ENCODE peak calls at places on chromosomes 2 and 18, in four cellular contexts. T, E, Z and J are unnamed samples.
A peak's percentile ranks its signal among the peaks of the same experiment; 100 is the strongest.

GRCh38 chr2:233100192-233100998 is 40.3 kb downstream of the INPP5D start:
- DNase-seq in E (no peak), Z (no peak), T (no peak), J (no peak)

GRCh38 chr2:167966937-167967913 is 280.2 kb downstream of the STK39 start:
- DNase-seq in E (no peak), T (no peak), Z (no peak), J (no peak)

GRCh38 chr2:61727746-61728145 is 126.1 kb downstream of the FAM161A start:
- DNase-seq in E (no peak), T (no peak), Z (no peak), J (no peak)

GRCh38 chr2:104769096-104769495 is 84.8 kb upstream of the POU3F3 start:
- DNase-seq in Z (no peak), E (no peak), T (no peak), J (no peak)

GRCh38 chr2:120819720-120820210 is 84.1 kb downstream of the GLI2 start:
- DNase-seq in E (no peak), Z (no peak), T (no peak), J (no peak)

GRCh38 chr18:41371718-41372117 is 583.3 kb upstream of the PIK3C3 start:
- DNase-seq in T (no peak), Z (no peak), E (no peak), J (peak; percentile 59)

GRCh38 chr18:49055787-49056186 is 105.0 kb upstream of the SMAD7 start:
- DNase-seq in E (peak; percentile 93), Z (peak; percentile 47), T (no peak), J (no peak)

GRCh38 chr2:237714690-237715458 is 83.7 kb upstream of the RBM44 start:
- DNase-seq in Z (no peak), E (peak; percentile 89), T (peak; percentile 11), J (no peak)

GRCh38 chr2:143209570-143210445 is 80.6 kb downstream of the ARHGAP15 start:
- DNase-seq in Z (no peak), T (no peak), E (no peak), J (no peak)

GRCh38 chr2:21372654-21373053 is 248.9 kb downstream of the TDRD15 start:
- DNase-seq in Z (no peak), T (no peak), E (no peak), J (peak; percentile 56)

GRCh38 chr2:232008907-232009638 is 47.6 kb downstream of the DIS3L2 start:
- DNase-seq in T (no peak), E (no peak), Z (no peak), J (no peak)

GRCh38 chr2:241064008-241064801 is 37.9 kb downstream of the MTERF4 start:
- DNase-seq in T (peak; percentile 47), Z (peak; percentile 68), E (peak; percentile 51), J (peak; percentile 31)

GRCh38 chr2:200380139-200380561 is 73.7 kb downstream of the SPATS2L start:
- DNase-seq in E (no peak), Z (no peak), T (no peak), J (peak; percentile 55)

GRCh38 chr2:190216829-190217228 is 102.8 kb downstream of the HIBCH start:
- DNase-seq in Z (peak; percentile 40), T (no peak), E (no peak), J (peak; percentile 7)

GRCh38 chr18:35344736-35345459 is 678 bp upstream of the ZNF24 start:
- DNase-seq in Z (no peak), T (no peak), E (no peak), J (peak; percentile 17)

GRCh38 chr18:68461635-68462034 is 253.3 kb downstream of the TMX3 start:
- DNase-seq in Z (no peak), E (no peak), T (no peak), J (no peak)

GRCh38 chr2:195898505-195898904 is 170.1 kb downstream of the DNAH7 start:
- DNase-seq in E (peak; percentile 84), T (peak; percentile 77), Z (peak; percentile 33), J (peak; percentile 69)

GRCh38 chr2:46780801-46781445 is 134.7 kb downstream of the MCFD2 start:
- DNase-seq in Z (no peak), E (peak; percentile 91), T (no peak), J (no peak)

DNA sequence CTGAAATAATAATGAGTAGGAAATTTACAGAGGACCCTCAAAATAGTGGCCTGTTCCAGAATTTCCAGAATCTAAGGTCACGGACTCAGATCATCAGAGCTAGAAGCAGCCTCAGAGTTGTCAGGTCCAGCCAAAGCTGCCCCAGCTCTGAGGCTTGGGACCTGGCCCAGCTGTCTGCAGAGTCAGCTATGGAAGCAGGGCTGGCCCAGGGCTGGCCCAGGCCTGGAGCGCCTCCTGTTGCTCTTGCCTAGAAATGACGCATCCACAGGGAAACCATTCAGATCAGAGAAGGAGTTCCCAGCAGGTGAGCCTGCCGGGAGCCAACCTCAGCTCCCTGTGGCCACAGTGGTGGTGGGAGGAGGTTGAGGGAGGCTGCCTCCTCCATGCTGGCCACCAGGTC is 106.7 kb upstream of the ARL4C start:
- DNase-seq in E (no peak), Z (no peak), T (no peak), J (no peak)
- TF ChIP-seq CTCF in E (no peak), Z (no peak), T (no peak), J (no peak)

DNA sequence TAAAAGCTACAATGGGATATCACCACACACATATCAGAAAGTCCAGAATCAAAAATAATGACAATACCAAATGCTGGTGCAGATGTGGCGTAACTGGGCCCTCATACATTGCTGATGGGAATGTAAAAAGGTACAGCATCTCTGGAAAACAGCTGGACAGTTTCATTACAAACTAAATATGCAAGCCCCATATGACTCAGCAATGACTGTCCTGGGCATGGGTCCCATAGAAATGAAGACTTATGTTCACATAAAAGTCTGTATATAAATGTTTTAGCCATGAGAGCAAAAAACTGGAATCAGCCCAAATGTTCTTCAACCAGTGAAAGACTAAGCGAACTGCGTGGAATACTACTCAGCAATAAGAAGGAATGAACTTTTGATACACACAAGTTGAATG is 56.7 kb downstream of the ALPK2 start:
- DNase-seq in T (no peak), E (peak; percentile 85), Z (no peak), J (no peak)
- H3K27ac ChIP-seq in T (no peak overlapping the region), E (peak overlapping the region; percentile 74), Z (no peak overlapping the region), J (no peak overlapping the region)

GRCh38 chr2:170968205-170969003 is 39.4 kb downstream of the GORASP2 start:
- DNase-seq in E (no peak), Z (no peak), T (no peak), J (no peak)

GRCh38 chr2:170969030-170969429 is 40.0 kb downstream of the GORASP2 start:
- DNase-seq in E (no peak), T (no peak), Z (no peak), J (no peak)

GRCh38 chr2:170967553-170967952 is 38.5 kb downstream of the GORASP2 start:
- DNase-seq in T (no peak), Z (no peak), E (no peak), J (no peak)

GRCh38 chr2:170965446-170966225 is 36.6 kb downstream of the GORASP2 start:
- DNase-seq in T (no peak), Z (no peak), E (no peak), J (no peak)

DNA sequence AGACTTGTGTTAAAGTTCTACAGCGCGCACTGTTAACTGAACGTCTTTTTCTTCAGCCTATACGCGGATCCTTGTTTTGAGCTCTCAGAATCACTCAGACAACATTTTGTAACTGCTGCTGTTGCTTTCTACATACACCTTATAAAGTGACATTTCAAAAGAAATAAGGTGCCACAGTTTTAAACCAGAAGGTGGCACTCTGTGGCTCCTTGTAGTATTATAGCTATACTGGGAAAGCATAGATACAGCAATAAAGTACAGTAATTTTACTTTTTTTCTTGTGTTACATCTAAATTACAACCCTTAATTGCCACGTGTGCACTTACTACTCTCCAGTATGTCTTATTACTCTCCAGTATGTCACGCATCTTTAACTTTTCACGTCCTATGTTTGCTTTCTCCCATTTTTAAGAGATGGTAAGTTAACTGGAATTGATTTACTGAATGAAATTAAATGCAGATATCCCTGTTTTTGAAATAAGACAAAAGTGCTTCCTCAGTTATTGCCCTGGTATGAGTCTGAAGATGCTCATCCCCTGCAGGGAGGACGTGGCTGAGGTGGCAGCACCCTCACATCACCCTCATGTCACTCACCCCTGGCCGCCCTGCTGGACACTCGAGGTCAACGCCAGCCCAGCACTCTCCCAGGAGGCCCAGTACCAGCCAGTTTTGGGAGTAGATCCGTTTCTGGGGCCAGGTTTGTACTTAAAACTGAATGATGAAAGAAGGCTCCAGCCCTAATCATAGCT is 37.8 kb downstream of the GORASP2 start:
- DNase-seq in Z (no peak), T (no peak), E (no peak), J (no peak)
- TF ChIP-seq CTCF in Z (no peak), T (no peak), E (no peak), J (no peak)

GRCh38 chr2:39570614-39571013 is 95.1 kb upstream of the TMEM178A start:
- DNase-seq in E (no peak), T (no peak), Z (no peak), J (no peak)

GRCh38 chr2:39568561-39569006 is 97.1 kb upstream of the TMEM178A start:
- DNase-seq in T (no peak), E (no peak), Z (no peak), J (no peak)

GRCh38 chr2:39570130-39570555 is 95.6 kb upstream of the TMEM178A start:
- DNase-seq in T (no peak), E (no peak), Z (no peak), J (no peak)

GRCh38 chr2:39567507-39567906 is 98.2 kb upstream of the TMEM178A start:
- DNase-seq in T (no peak), E (no peak), Z (no peak), J (no peak)

DNA sequence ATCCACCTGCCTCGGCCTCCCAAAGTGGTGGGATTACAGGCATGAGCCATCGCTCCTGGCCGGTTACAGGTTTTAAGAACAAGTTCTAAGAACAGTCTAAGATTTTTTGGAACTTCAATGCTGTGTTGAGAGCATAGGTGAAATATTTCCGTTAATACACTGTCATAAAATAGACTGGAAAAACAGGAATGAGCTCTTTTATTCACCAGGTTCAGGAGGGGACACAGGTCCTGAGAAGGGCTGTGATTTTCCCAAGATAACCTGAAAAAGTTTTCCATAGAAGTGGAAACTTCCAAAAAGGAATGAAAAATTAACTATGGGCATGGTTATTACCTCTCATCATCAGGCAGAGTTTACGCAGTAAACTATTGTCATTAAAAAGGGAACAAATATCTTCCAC is 97.6 kb upstream of the TMEM178A start:
- DNase-seq in E (no peak), T (no peak), Z (no peak), J (no peak)
- H3K27ac ChIP-seq in E (peak overlapping the region; percentile 66), T (peak overlapping the region; percentile 60), Z (peak overlapping the region; percentile 1), J (no peak overlapping the region)

DNA sequence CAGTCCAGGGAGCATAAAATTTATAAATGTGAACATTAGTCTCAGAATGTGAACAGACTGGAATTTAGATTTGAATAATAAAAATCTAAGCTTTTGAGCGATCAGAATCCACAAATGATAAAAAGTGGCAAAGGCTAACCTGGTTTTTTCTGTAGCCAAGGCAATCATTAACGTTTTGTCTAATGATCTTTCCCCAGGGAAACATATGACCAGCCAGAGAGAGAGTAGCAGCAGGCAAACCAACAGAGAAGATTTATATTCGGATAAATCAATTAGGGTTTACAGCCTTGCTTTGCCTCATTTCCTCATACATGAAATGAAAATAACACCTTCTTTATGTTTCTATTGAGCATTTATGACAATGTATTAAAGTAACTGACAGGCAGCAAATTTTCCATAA is 14.5 kb downstream of the TIA1 start:
- DNase-seq in T (no peak), E (no peak), Z (no peak), J (no peak)
- TF ChIP-seq CTCF in T (no peak), E (no peak), Z (no peak), J (no peak)